ENCODE peak calls at places on chromosomes 11 and 22, in six cellular contexts. H is HFFc6, N is tibial nerve, K is fibroblast of the aortic adventitia, Y is sciatic nerve, G is transverse colon. C is an unnamed sample.

GRCh38 chr11:132035228-132035627 is 664.8 kb downstream of the NTM start:
- DNase-seq in H (no peak), N (no peak), K (no peak), Y (no peak), G (no peak), C (no peak)

GRCh38 chr22:20794132-20794990 is 20.4 kb downstream of the SERPIND1 start:
- DNase-seq in H (no peak), N (no peak), K (no peak), Y (no peak), G (no peak), C (no peak)

GRCh38 chr11:117872420-117872961 is 4.0 kb downstream of the FXYD6 start:
- DNase-seq in H (no peak), N (no peak), K (no peak), Y (no peak), G (no peak), C (no peak)

GRCh38 chr11:9459573-9460321 is 1.1 kb upstream of the ZNF143 start:
- DNase-seq in H (peak; percentile 2), N (peak; percentile 35), K (peak; percentile 69), Y (peak; percentile 67), G (peak; percentile 27), C (peak; percentile 32)

GRCh38 chr22:10741210-10741609 is 4786.8 kb upstream of the OR11H1 start:
- DNase-seq in H (no peak), N (no peak), K (no peak), Y (no peak), G (no peak), C (no peak)

GRCh38 chr11:126007263-126007662 is 55.4 kb downstream of the CDON start:
- DNase-seq in H (peak; percentile 25), N (peak; percentile 26), K (peak; percentile 35), Y (no peak), G (no peak), C (peak; percentile 52)

GRCh38 chr11:125154380-125155099 is 10.0 kb upstream of the PKNOX2 start:
- DNase-seq in H (no peak), N (no peak), K (no peak), Y (no peak), G (no peak), C (no peak)

GRCh38 chr11:13249992-13250391 is 27.6 kb upstream of the BMAL1 start:
- DNase-seq in H (peak; percentile 25), N (no peak), K (no peak), Y (no peak), G (no peak), C (no peak)

GRCh38 chr11:68303982-68304780 is 8.2 kb upstream of the LRP5 start:
- DNase-seq in H (no peak), N (no peak), K (no peak), Y (no peak), G (no peak), C (no peak)

GRCh38 chr11:83235825-83236224 is 42.3 kb downstream of the ANKRD42 start:
- DNase-seq in H (no peak), N (no peak), K (peak; percentile 53), Y (no peak), G (no peak), C (no peak)

GRCh38 chr11:2380807-2381350 is 3.8 kb downstream of the CD81 start:
- DNase-seq in H (no peak), N (peak; percentile 75), K (no peak), Y (peak; percentile 84), G (peak; percentile 70), C (peak; percentile 19)

GRCh38 chr11:67298786-67299185 is 4.5 kb upstream of the SSH3 start:
- DNase-seq in H (no peak), N (no peak), K (no peak), Y (no peak), G (no peak), C (no peak)

GRCh38 chr22:30192427-30192826 is 54.1 kb downstream of the LIF start:
- DNase-seq in H (no peak), N (no peak), K (no peak), Y (no peak), G (no peak), C (no peak)

GRCh38 chr22:45742866-45743450 is 71.3 kb downstream of the ATXN10 start:
- DNase-seq in H (no peak), N (no peak), K (peak; percentile 68), Y (no peak), G (no peak), C (peak; percentile 32)

GRCh38 chr22:19241593-19241906 is 50.0 kb downstream of the CLTCL1 start:
- DNase-seq in H (no peak), N (no peak), K (no peak), Y (no peak), G (no peak), C (no peak)

GRCh38 chr11:18313985-18314763 is 7.8 kb downstream of the HPS5 start:
- DNase-seq in H (no peak), N (no peak), K (no peak), Y (no peak), G (no peak), C (no peak)

GRCh38 chr11:97361812-97362378 is 972.1 kb downstream of the JRKL start:
- DNase-seq in H (no peak), N (no peak), K (peak; percentile 1), Y (no peak), G (no peak), C (no peak)

GRCh38 chr11:66328307-66329144 is 7.7 kb downstream of the RIN1 start:
- DNase-seq in H (peak; percentile 78), N (peak; percentile 80), K (peak; percentile 77), Y (peak; percentile 86), G (peak; percentile 82), C (peak; percentile 73)

GRCh38 chr11:94553938-94554337 is 10.2 kb downstream of the FUT4 start:
- DNase-seq in H (peak; percentile 10), N (no peak), K (peak; percentile 68), Y (no peak), G (no peak), C (peak; percentile 28)

GRCh38 chr11:64620286-64620962 is 29.4 kb downstream of the SLC22A12 start:
- DNase-seq in H (no peak), N (no peak), K (peak; percentile 13), Y (no peak), G (peak; percentile 35), C (peak; percentile 72)

GRCh38 chr22:43529461-43529860 is 117.6 kb downstream of the MPPED1 start:
- DNase-seq in H (no peak), N (no peak), K (no peak), Y (no peak), G (no peak), C (no peak)

GRCh38 chr22:29480512-29481264 is 670 bp downstream of the NEFH start:
- DNase-seq in H (no peak), N (no peak), K (peak; percentile 50), Y (no peak), G (no peak), C (no peak)

GRCh38 chr11:117839936-117840813 is 15.6 kb upstream of the FXYD2 start:
- DNase-seq in H (no peak), N (no peak), K (no peak), Y (peak; percentile 28), G (peak; percentile 0), C (no peak)

GRCh38 chr22:35629406-35630234 is 12.5 kb upstream of the MB start:
- DNase-seq in H (peak; percentile 97), N (peak; percentile 78), K (peak; percentile 99), Y (peak; percentile 83), G (peak; percentile 60), C (no peak)

GRCh38 chr11:7154881-7155344 is 66.1 kb downstream of the RBMXL2 start:
- DNase-seq in H (no peak), N (no peak), K (peak; percentile 9), Y (no peak), G (no peak), C (no peak)